ENCODE peak calls at places on chromosomes 16 and 17, in seven cellular contexts. F is midbrain, Q is LNCaP clone FGC, S is fibroblast of villous mesenchyme, T is astrocyte of the cerebellum, V is Kasumi-1, G is heart left ventricle. J is an unnamed sample.

GRCh38 chr17:77887464-77888241 is 70.8 kb upstream of the TNRC6C start:
- DNase-seq in T (peak; percentile 27), G (peak; percentile 80), Q (no peak), S (peak; percentile 88), V (no peak), F (peak; percentile 62), J (no peak)

GRCh38 chr16:50809561-50809960 is 67.7 kb downstream of the CYLD start:
- DNase-seq in S (no peak), G (no peak), F (no peak), V (no peak), Q (no peak), T (no peak), J (peak; percentile 67)

GRCh38 chr17:59561042-59561441 is 4.4 kb upstream of the DHX40 start:
- DNase-seq in F (no peak), V (peak; percentile 96), T (no peak), S (peak; percentile 9), G (no peak), Q (no peak), J (peak; percentile 53)

GRCh38 chr17:75565066-75565465 is 22.5 kb upstream of the MYO15B start:
- DNase-seq in S (peak; percentile 71), Q (peak; percentile 82), T (no peak), G (no peak), V (no peak), F (no peak), J (no peak)

GRCh38 chr17:17119533-17119932 is 77.3 kb downstream of the MPRIP start:
- DNase-seq in T (no peak), Q (no peak), F (no peak), V (peak; percentile 35), S (peak; percentile 39), G (no peak), J (peak; percentile 60)

GRCh38 chr17:9790889-9791876 is at the start of gene DHRS7C:
- DNase-seq in F (no peak), Q (no peak), T (no peak), S (no peak), V (no peak), G (peak; percentile 44), J (no peak)

GRCh38 chr16:71882505-71883192 is 1.3 kb downstream of the ZNF821 start:
- DNase-seq in T (peak; percentile 69), S (peak; percentile 78), G (peak; percentile 55), Q (peak; percentile 75), V (peak; percentile 71), F (peak; percentile 72), J (peak; percentile 82)

GRCh38 chr17:57895382-57896060 is 45.7 kb upstream of the MRPS23 start:
- DNase-seq in G (peak; percentile 70), Q (no peak), V (no peak), F (no peak), S (no peak), T (no peak), J (no peak)

GRCh38 chr16:71923941-71924690 is 28.8 kb downstream of the IST1 start:
- DNase-seq in T (peak; percentile 49), V (no peak), Q (no peak), S (no peak), G (no peak), F (no peak), J (no peak)

J was measured in GM13976.